ENCODE peak calls at places on chromosomes 3 and 15, in six cellular contexts. J is endothelial cell, G is SK-N-SH, Z is brain microvascular endothelial cell, X is mucosa of descending colon, L is cardiac muscle cell. K is an unnamed sample.

GRCh38 chr15:83030021-83030420 is 18.6 kb upstream of the C15orf40 start:
- DNase-seq in L (no peak), X (no peak), G (no peak), Z (peak), J (no peak), K (no peak)

GRCh38 chr3:38610934-38611333 is 38.6 kb downstream of the SCN5A start:
- DNase-seq in J (no peak), Z (no peak), G (no peak), L (no peak), X (no peak), K (no peak)

GRCh38 chr15:83613716-83614115 is 40.2 kb upstream of the ADAMTSL3 start:
- DNase-seq in X (no peak), G (no peak), L (no peak), J (no peak), Z (no peak), K (no peak)

GRCh38 chr3:27657871-27658270 is 64.3 kb downstream of the EOMES start:
- DNase-seq in Z (peak), J (no peak), X (no peak), L (no peak), G (no peak), K (no peak)

GRCh38 chr3:104796556-104796955 is 570.2 kb upstream of the ALCAM start:
- DNase-seq in X (no peak), L (no peak), J (no peak), G (no peak), Z (no peak), K (no peak)

GRCh38 chr3:74314696-74315095 is 299.8 kb downstream of the CNTN3 start:
- DNase-seq in L (no peak), X (no peak), Z (no peak), J (no peak), G (no peak), K (no peak)

GRCh38 chr3:25725810-25726209 is 57.4 kb downstream of the NGLY1 start:
- DNase-seq in Z (no peak), L (no peak), G (no peak), X (no peak), J (no peak), K (no peak)

GRCh38 chr3:150253622-150254021 is 154.5 kb upstream of the TSC22D2 start:
- DNase-seq in L (no peak), J (no peak), Z (no peak), G (no peak), X (peak), K (no peak)

GRCh38 chr15:52103217-52104207 is 9.1 kb downstream of the BCL2L10 start:
- DNase-seq in J (no peak), G (no peak), L (no peak), Z (peak), X (no peak), K (peak)

GRCh38 chr3:127053026-127053425 is 70.1 kb downstream of the PLXNA1 start:
- DNase-seq in Z (no peak), X (no peak), G (no peak), L (no peak), J (no peak), K (no peak)

GRCh38 chr3:195114786-195115597 is 156.0 kb downstream of the XXYLT1 start:
- DNase-seq in L (no peak), X (no peak), Z (no peak), G (no peak), J (no peak), K (no peak)

GRCh38 chr3:13114811-13115615 is 41.8 kb upstream of the IQSEC1 start:
- DNase-seq in X (no peak), L (no peak), G (no peak), Z (no peak), J (no peak), K (no peak)

GRCh38 chr15:39961051-39961450 is 27.1 kb downstream of the EIF2AK4 start:
- DNase-seq in J (no peak), Z (no peak), G (no peak), L (no peak), X (no peak), K (no peak)

GRCh38 chr3:141412936-141413354 is 44.6 kb downstream of the ZBTB38 start:
- DNase-seq in L (no peak), Z (no peak), X (peak), G (no peak), J (no peak), K (peak)

GRCh38 chr15:91898843-91899242 is 45.3 kb downstream of the SLCO3A1 start:
- DNase-seq in L (no peak), J (no peak), G (no peak), Z (no peak), X (no peak), K (no peak)

GRCh38 chr15:93244691-93245615 is 155.9 kb upstream of the RGMA start:
- DNase-seq in G (no peak), Z (no peak), X (no peak), J (no peak), L (peak), K (no peak)

GRCh38 chr3:18752273-18752934 is 327.3 kb upstream of the SATB1 start:
- DNase-seq in Z (no peak), X (no peak), J (no peak), L (no peak), G (no peak), K (no peak)

GRCh38 chr3:163684651-163685050 is 1393.6 kb downstream of the SI start:
- DNase-seq in L (no peak), J (no peak), G (no peak), Z (no peak), X (no peak), K (no peak)

GRCh38 chr3:170180107-170180951 is 1.2 kb downstream of the PHC3 start:
- DNase-seq in J (no peak), L (peak), G (no peak), X (no peak), Z (peak), K (no peak)

DNA sequence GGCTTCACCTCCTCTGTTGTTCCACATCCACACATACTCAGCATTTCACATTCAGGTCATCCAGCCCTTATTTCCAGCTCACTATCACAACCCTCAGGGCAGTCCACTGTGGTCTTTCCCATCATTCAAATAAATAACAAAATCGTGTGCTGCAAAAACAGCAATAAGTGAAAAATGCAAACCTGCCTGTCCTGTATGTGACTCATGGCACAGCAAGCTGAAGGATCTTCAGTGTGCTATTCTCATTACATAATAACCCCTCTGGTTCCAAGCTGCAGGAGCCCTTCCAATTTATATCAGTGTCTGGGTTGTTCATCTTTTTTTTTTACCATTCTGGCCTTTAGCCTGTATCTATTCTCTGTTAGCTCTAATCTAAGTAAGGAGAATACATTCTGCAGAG is 185.3 kb upstream of the UBE2E2 start:
- DNase-seq in L (no peak), J (no peak), X (no peak), Z (peak), G (no peak), K (no peak)
- TF ChIP-seq CTCF in L (no peak), J (no peak), X (no peak), Z (no peak), G (no peak), K (no peak)

DNA sequence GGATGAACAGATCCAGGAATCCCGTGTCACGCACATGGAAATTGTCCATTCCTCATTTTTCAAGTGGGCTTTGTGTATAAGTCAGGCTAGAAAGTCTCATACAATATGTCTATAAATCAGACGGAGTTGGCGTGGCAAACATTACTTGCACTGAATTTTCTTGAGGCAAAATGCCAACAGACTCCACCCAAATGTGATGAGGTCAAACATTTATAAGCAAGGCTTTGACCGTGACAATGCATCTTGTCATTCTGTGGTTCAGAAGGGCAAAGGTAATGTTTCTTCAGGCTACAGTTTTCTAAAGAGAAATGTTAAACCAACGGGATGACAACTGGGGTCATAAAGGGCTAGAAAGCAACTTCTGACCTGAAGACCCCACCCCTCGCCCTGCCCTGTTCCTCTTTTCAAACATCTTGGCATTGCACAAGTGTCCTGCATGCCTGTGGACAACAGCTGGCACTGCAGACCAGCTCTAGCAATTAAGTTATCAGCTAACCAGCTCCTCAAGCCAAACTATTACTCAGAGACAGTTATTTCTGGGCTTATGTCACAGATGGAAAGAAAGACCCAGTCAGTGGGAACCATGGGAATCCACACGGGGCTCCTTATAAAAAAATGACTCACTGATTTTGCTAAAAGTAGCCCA is 36.5 kb upstream of the SPTBN5 start:
- DNase-seq in L (no peak), Z (peak), X (peak), J (no peak), G (peak), K (peak)
- TF ChIP-seq CTCF in L (peak), Z (peak), X (no peak), J (no peak), G (peak), K (no peak)

DNA sequence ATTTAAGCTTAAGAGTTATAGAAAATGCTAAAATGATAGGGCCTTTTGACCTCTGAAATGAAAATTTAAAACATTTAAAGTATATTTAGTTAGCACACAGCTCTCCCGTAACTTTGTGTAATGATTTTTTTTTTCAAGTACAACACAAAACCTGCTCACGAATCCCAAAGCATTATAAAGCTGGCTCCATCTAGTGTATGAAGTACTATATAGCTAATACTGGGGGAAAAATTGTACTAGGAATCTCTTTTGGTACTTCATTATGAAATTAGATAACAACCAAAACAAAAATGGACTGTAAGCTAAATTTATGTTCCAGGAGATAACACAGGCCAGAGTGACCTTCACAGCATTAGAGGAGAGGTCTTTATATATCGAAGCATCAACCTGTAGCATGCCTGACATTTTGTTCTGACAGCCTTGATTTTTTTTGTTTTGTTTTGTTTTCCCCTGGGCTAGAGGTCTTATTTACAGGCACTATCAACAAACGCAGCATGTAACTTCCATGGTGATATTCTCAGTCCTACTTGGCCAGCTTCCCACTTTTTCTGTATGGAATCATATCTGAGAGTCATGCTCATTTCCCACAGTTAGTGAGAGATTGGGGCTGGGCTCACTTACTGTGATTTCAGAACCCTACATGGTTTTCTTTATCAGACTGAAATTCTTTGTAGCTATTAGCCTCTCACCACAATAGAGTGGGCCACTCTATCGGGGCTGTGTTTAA is 116.3 kb downstream of the MITF start:
- DNase-seq in G (peak), J (no peak), Z (peak), X (no peak), L (peak), K (no peak)
- TF ChIP-seq CTCF in G (peak), J (no peak), Z (peak), X (no peak), L (peak), K (no peak)

DNA sequence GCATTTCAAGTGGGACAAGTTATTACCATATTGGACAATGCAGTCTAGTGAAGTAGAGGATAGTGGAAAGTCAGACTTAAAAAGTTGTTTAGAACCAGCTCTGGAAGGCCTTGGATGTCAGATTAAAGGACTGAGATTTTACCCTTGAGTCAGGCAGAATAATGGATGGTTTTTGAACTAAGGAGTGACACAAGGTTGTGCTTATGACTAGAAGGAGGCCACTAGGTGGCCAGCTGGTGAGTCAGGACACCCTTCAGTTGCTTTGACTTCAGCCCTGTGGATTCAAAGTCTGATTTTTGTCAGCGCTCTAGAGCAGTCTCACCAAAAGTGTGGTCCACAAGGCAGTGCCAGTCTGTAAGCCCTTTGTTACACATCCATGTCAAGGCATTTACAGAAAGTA is 3.8 kb upstream of the GABPB1 start:
- DNase-seq in L (peak), G (peak), X (no peak), J (peak), Z (peak), K (peak)
- TF ChIP-seq CTCF in L (peak), G (peak), X (no peak), J (peak), Z (peak), K (peak)